ENCODE peak calls at places on chromosomes 11 and 22, in five cellular contexts. F is H9, E is PC-3, X is A549, T is stomach. N is an unnamed sample. For H3K4me1 and H3K9me3, the result is how much of the 10 kb centered on the place peaks cover.

GRCh38 chr11:118227865-118228785 is 3.3 kb upstream of the JAML start:
- DNase-seq in F (no peak), E (no peak), X (no peak), T (no peak), N (no peak)

GRCh38 chr11:113895367-113896155 is 9.0 kb upstream of the HTR3B start:
- DNase-seq in F (peak), E (peak), X (no peak), T (no peak), N (no peak)

GRCh38 chr11:121048464-121049233 is 24.7 kb downstream of the TBCEL start:
- DNase-seq in F (no peak), E (peak), X (no peak), T (no peak), N (no peak)

GRCh38 chr11:79108851-79109250 is 332.0 kb downstream of the TENM4 start:
- DNase-seq in F (no peak), E (peak), X (no peak), T (no peak), N (no peak)

GRCh38 chr11:84800755-84801346 is 826.3 kb downstream of the DLG2 start:
- DNase-seq in F (no peak), E (peak), X (peak), T (no peak), N (no peak)

GRCh38 chr11:17684550-17684949 is 34.8 kb upstream of the MYOD1 start:
- DNase-seq in F (no peak), E (no peak), X (no peak), T (no peak), N (no peak)

GRCh38 chr11:130894322-130895025 is 21.8 kb downstream of the SNX19 start:
- DNase-seq in F (peak), E (peak), X (peak), T (peak), N (no peak)

GRCh38 chr22:46815132-46815531 is 52.7 kb downstream of the TBC1D22A start:
- DNase-seq in F (no peak), E (no peak), X (no peak), T (peak), N (no peak)

GRCh38 chr11:35114901-35115687 is 23.9 kb upstream of the CD44 start:
- DNase-seq in F (no peak), E (no peak), X (no peak), T (no peak), N (no peak)

GRCh38 chr11:33630936-33631748 is 69.5 kb downstream of the C11orf91 start:
- DNase-seq in F (no peak), E (peak), X (no peak), T (no peak), N (no peak)

GRCh38 chr11:35641206-35641885 is 21.2 kb upstream of the TRIM44 start:
- DNase-seq in F (no peak), E (peak), X (no peak), T (no peak), N (no peak)

GRCh38 chr11:129769059-129769458 is 46.6 kb upstream of the TMEM45B start:
- DNase-seq in F (no peak), E (no peak), X (no peak), T (no peak), N (no peak)

GRCh38 chr11:26993965-26994446 is at the start of gene FIBIN:
- DNase-seq in F (peak), E (no peak), X (no peak), T (no peak), N (peak)

GRCh38 chr22:40401532-40401931 is 31.1 kb downstream of the SGSM3 start:
- DNase-seq in F (no peak), E (no peak), X (no peak), T (no peak), N (no peak)

GRCh38 chr11:445765-446588 is 4.1 kb upstream of the PTDSS2 start:
- DNase-seq in F (no peak), E (no peak), X (no peak), T (no peak), N (no peak)

GRCh38 chr11:83087035-83087434 is 15.3 kb upstream of the RAB30 start:
- DNase-seq in F (no peak), E (peak), X (peak), T (no peak), N (no peak)

GRCh38 chr11:117717485-117718314 is 79.3 kb downstream of the DSCAML1 start:
- DNase-seq in F (peak), E (peak), X (peak), T (peak), N (no peak)

GRCh38 chr11:267491-267994 is 10.7 kb upstream of the NLRP6 start:
- DNase-seq in F (no peak), E (peak), X (peak), T (peak), N (no peak)

GRCh38 chr11:115924744-115925567 is 420.7 kb upstream of the CADM1 start:
- DNase-seq in F (no peak), E (no peak), X (no peak), T (no peak), N (no peak)

GRCh38 chr22:29268511-29269229 is 602 bp downstream of the EWSR1 start:
- DNase-seq in F (no peak), E (peak), X (peak), T (peak), N (peak)

GRCh38 chr11:12707500-12707880 is 33.3 kb downstream of the TEAD1 start:
- DNase-seq in F (no peak), E (no peak), X (no peak), T (no peak), N (no peak)

GRCh38 chr22:20013382-20013871 is 3.2 kb downstream of the ARVCF start:
- DNase-seq in F (peak), E (no peak), X (peak), T (peak), N (no peak)

GRCh38 chr11:122711831-122712378 is 56.4 kb downstream of the UBASH3B start:
- DNase-seq in F (no peak), E (peak), X (no peak), T (no peak), N (no peak)

GRCh38 chr22:29480512-29481264 is 670 bp downstream of the NEFH start:
- DNase-seq in F (peak), E (no peak), X (no peak), T (no peak), N (no peak)

GRCh38 chr22:19505735-19506126 is 18.5 kb downstream of the CLDN5 start:
- DNase-seq in F (no peak), E (no peak), X (no peak), T (no peak), N (no peak)

GRCh38 chr22:22465782-22466181 is 42.8 kb downstream of the ZNF280B start:
- DNase-seq in F (no peak), E (no peak), X (no peak), T (no peak), N (no peak)

GRCh38 chr11:46597609-46598219 is 3.9 kb upstream of the AMBRA1 start:
- DNase-seq in F (no peak), E (no peak), X (no peak), T (no peak), N (no peak)

GRCh38 chr11:109752212-109752825 is 330.3 kb downstream of the C11orf87 start:
- DNase-seq in F (no peak), E (no peak), X (no peak), T (no peak), N (no peak)
- H3K4me1 ChIP-seq in F (under half), E (under half), X (under half), T (under half), N (under half)

GRCh38 chr11:70378506-70379134 is 19.7 kb upstream of the CTTN start:
- DNase-seq in F (no peak), E (no peak), X (peak), T (no peak), N (no peak)
- TF ChIP-seq CTCF in F (peak), E (peak), X (peak), T (no peak), N (no peak)

GRCh38 chr22:48434156-48434867 is 1393.4 kb downstream of the BRD1 start:
- DNase-seq in F (no peak), E (no peak), X (no peak), T (no peak), N (no peak)

GRCh38 chr22:48431536-48432315 is 1395.9 kb downstream of the BRD1 start:
- DNase-seq in F (no peak), E (no peak), X (peak), T (no peak), N (peak)

GRCh38 chr22:48434868-48435250 is 1392.8 kb downstream of the BRD1 start:
- DNase-seq in F (no peak), E (no peak), X (no peak), T (no peak), N (no peak)

GRCh38 chr22:48432721-48433518 is 1394.8 kb downstream of the BRD1 start:
- DNase-seq in F (no peak), E (no peak), X (peak), T (no peak), N (no peak)

DNA sequence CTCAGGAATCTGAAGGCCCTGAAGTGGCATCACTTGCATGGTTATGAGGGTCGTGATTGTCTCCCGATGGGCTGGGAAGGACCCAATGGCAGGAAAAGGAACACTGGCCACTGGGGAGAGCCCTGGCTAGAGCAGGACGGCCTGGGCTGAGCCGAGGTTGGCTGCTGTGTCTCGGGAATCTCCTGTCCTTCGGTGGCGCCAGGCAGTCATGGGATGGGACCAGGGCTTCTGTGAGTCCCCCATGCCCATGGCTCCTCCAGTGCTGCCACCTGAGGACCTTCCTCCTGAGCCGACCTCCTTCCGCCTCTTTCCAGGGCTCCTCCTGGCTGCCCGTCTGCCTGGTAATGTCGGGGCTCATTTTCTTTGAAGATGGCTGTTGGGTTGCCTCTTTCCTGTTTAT is 1394.0 kb downstream of the BRD1 start:
- DNase-seq in F (no peak), E (no peak), X (no peak), T (no peak), N (no peak)
- H3K9me3 ChIP-seq in F (under half), E (under half), X (under half), T (under half), N (under half)

GRCh38 chr11:96203567-96204365 is 139.2 kb downstream of the MAML2 start:
- DNase-seq in F (no peak), E (no peak), X (no peak), T (no peak), N (no peak)

GRCh38 chr11:96205460-96205809 is 137.6 kb downstream of the MAML2 start:
- DNase-seq in F (no peak), E (no peak), X (no peak), T (no peak), N (no peak)

GRCh38 chr11:96207459-96208449 is 135.2 kb downstream of the MAML2 start:
- DNase-seq in F (no peak), E (peak), X (no peak), T (no peak), N (no peak)

GRCh38 chr11:96204366-96204659 is 138.7 kb downstream of the MAML2 start:
- DNase-seq in F (no peak), E (no peak), X (no peak), T (no peak), N (no peak)

DNA sequence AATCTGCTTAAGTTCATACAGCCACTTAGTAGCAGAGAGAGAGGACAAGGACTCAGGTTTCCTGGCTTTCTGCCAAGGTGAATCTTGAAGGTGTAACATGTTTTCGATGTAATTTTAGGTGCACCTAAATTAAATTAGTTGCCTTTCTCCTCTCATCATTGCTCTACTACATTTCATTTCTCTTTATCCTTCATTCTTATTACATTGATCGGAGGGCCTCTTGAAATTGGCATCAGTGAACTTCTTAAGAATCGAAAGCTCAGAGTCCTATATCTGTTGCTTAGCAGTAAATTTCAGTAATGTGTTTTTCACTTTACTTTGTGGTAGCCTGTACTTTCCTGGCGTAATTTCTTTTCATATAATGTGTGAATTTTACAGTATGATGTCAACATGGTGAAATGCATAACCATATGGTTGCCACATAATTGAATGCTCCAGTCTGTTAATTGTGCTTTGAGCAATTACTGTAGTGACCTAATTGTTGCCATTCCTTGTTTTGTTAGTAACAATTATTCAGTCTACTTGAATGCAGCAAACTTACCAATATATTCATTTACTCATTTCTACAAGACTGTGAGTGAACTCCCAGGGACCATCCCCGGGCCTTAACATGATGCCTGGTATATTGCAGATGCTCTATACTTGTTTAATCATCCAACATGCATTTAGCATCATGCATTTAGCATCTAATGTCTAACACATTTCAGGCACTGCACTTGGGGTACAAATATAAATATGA is 138.1 kb downstream of the MAML2 start:
- DNase-seq in F (no peak), E (no peak), X (no peak), T (no peak), N (no peak)
- H3K4me1 ChIP-seq in F (under half), E (under half), X (under half), T (under half), N (under half)

GRCh38 chr11:63672934-63673539 is 1.9 kb upstream of the ATL3 start:
- DNase-seq in F (no peak), E (peak), X (peak), T (no peak), N (no peak)

GRCh38 chr11:63672156-63672463 is 934 bp upstream of the ATL3 start:
- DNase-seq in F (no peak), E (no peak), X (no peak), T (no peak), N (no peak)

GRCh38 chr11:63670738-63671321 is 346 bp downstream of the ATL3 start:
- DNase-seq in F (peak), E (peak), X (peak), T (peak), N (peak)

GRCh38 chr11:63670077-63670737 is 969 bp downstream of the ATL3 start:
- DNase-seq in F (no peak), E (peak), X (no peak), T (no peak), N (no peak)

GRCh38 chr11:63671322-63672155 is at the start of gene ATL3:
- DNase-seq in F (peak), E (peak), X (peak), T (peak), N (peak)
- TF ChIP-seq CTCF in F (no peak), E (no peak), X (no peak), T (no peak), N (peak)